ENCODE peak calls at places on chromosomes 12 and 14, in five cellular contexts. One of them, this sample, is unnamed. For H3K36me3, the result is how much of the 10 kb centered on the place peaks cover.

GRCh38 chr12:38465020-38465419 is 148.4 kb downstream of the ALG10B start:
- DNase-seq in pancreas: no peak
- DNase-seq in adrenal gland: no peak
- DNase-seq in HepG2: no peak
- DNase-seq in DND-41: no peak
- DNase-seq in this sample: no peak

GRCh38 chr12:66190519-66191406 is 1.7 kb downstream of the IRAK3 start:
- DNase-seq in DND-41: no peak
- DNase-seq in HepG2: no peak
- DNase-seq in adrenal gland: no peak
- DNase-seq in pancreas: no peak
- DNase-seq in this sample: peak

GRCh38 chr14:104800600-104801283 is at the start of gene ZBTB42:
- DNase-seq in pancreas: peak
- DNase-seq in HepG2: peak
- DNase-seq in DND-41: peak
- DNase-seq in adrenal gland: peak
- DNase-seq in this sample: peak

GRCh38 chr12:26473291-26473690 is 277.9 kb downstream of the SSPN start:
- DNase-seq in pancreas: no peak
- DNase-seq in HepG2: no peak
- DNase-seq in DND-41: no peak
- DNase-seq in adrenal gland: no peak
- DNase-seq in this sample: peak

GRCh38 chr12:114213055-114213561 is 192.8 kb downstream of the TBX5 start:
- DNase-seq in HepG2: no peak
- DNase-seq in pancreas: no peak
- DNase-seq in adrenal gland: no peak
- DNase-seq in DND-41: no peak
- DNase-seq in this sample: no peak

GRCh38 chr12:58372298-58372697 is 430.9 kb downstream of the ATP23 start:
- DNase-seq in DND-41: no peak
- DNase-seq in pancreas: no peak
- DNase-seq in adrenal gland: no peak
- DNase-seq in HepG2: no peak
- DNase-seq in this sample: no peak

GRCh38 chr14:50335389-50335788 is 23.3 kb downstream of the DMAC2L start:
- DNase-seq in HepG2: peak
- DNase-seq in adrenal gland: peak
- DNase-seq in pancreas: no peak
- DNase-seq in DND-41: no peak
- DNase-seq in this sample: no peak

GRCh38 chr12:47988073-47989022 is 15.9 kb downstream of the COL2A1 start:
- DNase-seq in DND-41: no peak
- DNase-seq in HepG2: no peak
- DNase-seq in pancreas: no peak
- DNase-seq in adrenal gland: no peak
- DNase-seq in this sample: no peak

GRCh38 chr14:103690332-103690731 is 24.9 kb downstream of the XRCC3 start:
- DNase-seq in pancreas: no peak
- DNase-seq in HepG2: no peak
- DNase-seq in DND-41: no peak
- DNase-seq in adrenal gland: no peak
- DNase-seq in this sample: no peak

GRCh38 chr14:24246765-24247212 is 4.4 kb upstream of the TINF2 start:
- DNase-seq in pancreas: peak
- DNase-seq in HepG2: no peak
- DNase-seq in DND-41: no peak
- DNase-seq in adrenal gland: no peak
- DNase-seq in this sample: no peak

GRCh38 chr12:54437243-54437642 is 18.2 kb upstream of the ITGA5 start:
- DNase-seq in adrenal gland: no peak
- DNase-seq in HepG2: no peak
- DNase-seq in pancreas: no peak
- DNase-seq in DND-41: no peak
- DNase-seq in this sample: no peak

GRCh38 chr14:51479584-51480305 is 172.0 kb upstream of the FRMD6 start:
- DNase-seq in HepG2: no peak
- DNase-seq in adrenal gland: no peak
- DNase-seq in DND-41: no peak
- DNase-seq in pancreas: no peak
- DNase-seq in this sample: no peak

GRCh38 chr14:80237142-80237541 is 25.8 kb upstream of the DIO2 start:
- DNase-seq in pancreas: no peak
- DNase-seq in DND-41: no peak
- DNase-seq in HepG2: no peak
- DNase-seq in adrenal gland: no peak
- DNase-seq in this sample: no peak

GRCh38 chr12:6323340-6323994 is 13.0 kb downstream of the PLEKHG6 start:
- DNase-seq in HepG2: peak
- DNase-seq in pancreas: no peak
- DNase-seq in adrenal gland: peak
- DNase-seq in DND-41: peak
- DNase-seq in this sample: peak

GRCh38 chr12:126191037-126191891 is 1126.0 kb downstream of the AACS start:
- DNase-seq in adrenal gland: no peak
- DNase-seq in HepG2: no peak
- DNase-seq in pancreas: peak
- DNase-seq in DND-41: no peak
- DNase-seq in this sample: no peak

GRCh38 chr14:69153848-69154208 is 909 bp upstream of the DCAF5 start:
- DNase-seq in HepG2: peak
- DNase-seq in DND-41: no peak
- DNase-seq in pancreas: peak
- DNase-seq in adrenal gland: peak
- DNase-seq in this sample: peak

GRCh38 chr14:102738373-102739189 is 38.7 kb upstream of the TRAF3 start:
- DNase-seq in DND-41: no peak
- DNase-seq in adrenal gland: no peak
- DNase-seq in HepG2: no peak
- DNase-seq in pancreas: no peak
- DNase-seq in this sample: no peak

GRCh38 chr14:85532981-85533820 is 3.3 kb downstream of the FLRT2 start:
- DNase-seq in pancreas: peak
- DNase-seq in HepG2: no peak
- DNase-seq in adrenal gland: peak
- DNase-seq in DND-41: no peak
- DNase-seq in this sample: no peak

GRCh38 chr12:21850419-21850818 is 75.9 kb upstream of the KCNJ8 start:
- DNase-seq in adrenal gland: no peak
- DNase-seq in HepG2: no peak
- DNase-seq in DND-41: no peak
- DNase-seq in pancreas: no peak
- DNase-seq in this sample: no peak

GRCh38 chr14:22489247-22489551 is 99.8 kb downstream of the DAD1 start:
- DNase-seq in adrenal gland: no peak
- DNase-seq in DND-41: no peak
- DNase-seq in HepG2: no peak
- DNase-seq in pancreas: no peak
- DNase-seq in this sample: no peak

GRCh38 chr14:92692822-92693226 is 55.6 kb downstream of the LGMN start:
- DNase-seq in DND-41: peak
- DNase-seq in adrenal gland: peak
- DNase-seq in HepG2: no peak
- DNase-seq in pancreas: peak
- DNase-seq in this sample: no peak

DNA sequence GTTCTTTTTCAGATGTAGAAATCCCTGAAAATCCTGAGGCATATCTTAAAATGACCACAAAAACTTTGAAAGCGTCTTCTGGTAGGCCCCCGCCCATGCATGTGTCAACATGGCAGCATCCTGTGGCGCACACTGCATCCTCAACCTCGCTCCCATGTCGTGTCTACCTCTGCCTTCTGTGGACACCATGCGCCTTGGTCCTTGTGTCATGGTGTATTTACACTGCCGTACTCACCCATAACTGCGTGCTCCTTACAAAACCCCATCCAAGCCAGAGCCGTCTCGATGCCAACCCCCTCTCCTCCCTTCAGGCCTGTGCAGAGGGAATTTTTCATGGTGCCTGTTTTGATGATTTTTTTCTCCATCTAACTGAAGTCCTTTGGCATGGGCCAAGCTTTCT is 78.9 kb downstream of the ESR2 start:
- DNase-seq in HepG2: no peak
- DNase-seq in adrenal gland: no peak
- DNase-seq in DND-41: no peak
- DNase-seq in pancreas: no peak
- DNase-seq in this sample: no peak
- H3K4me3 ChIP-seq in HepG2: no peak
- H3K4me3 ChIP-seq in adrenal gland: no peak
- H3K4me3 ChIP-seq in DND-41: no peak
- H3K4me3 ChIP-seq in pancreas: no peak
- H3K4me3 ChIP-seq in this sample: peak

DNA sequence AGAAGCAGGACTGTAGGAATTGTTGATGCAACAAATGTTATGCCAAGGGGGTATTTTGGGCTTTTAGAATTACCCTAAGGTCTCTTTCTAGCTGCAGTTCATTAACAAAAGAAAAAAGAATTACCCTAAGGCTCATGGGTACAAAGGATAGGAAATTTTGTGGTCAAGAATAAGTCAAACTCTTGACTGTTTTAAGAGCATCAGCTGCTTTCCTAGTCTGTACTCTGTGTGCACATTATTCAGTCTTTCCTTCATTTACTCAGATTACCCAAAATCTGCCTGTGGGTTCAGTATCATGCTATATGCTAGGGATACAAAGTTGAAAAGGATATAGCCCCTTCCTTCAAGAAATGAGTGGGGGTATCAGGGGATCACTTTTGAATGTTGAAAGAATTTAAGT is 36.5 kb upstream of the CCDC88C start:
- DNase-seq in adrenal gland: no peak
- DNase-seq in HepG2: no peak
- DNase-seq in pancreas: no peak
- DNase-seq in DND-41: no peak
- DNase-seq in this sample: no peak
- H3K36me3 ChIP-seq in adrenal gland: under half
- H3K36me3 ChIP-seq in HepG2: under half
- H3K36me3 ChIP-seq in pancreas: under half
- H3K36me3 ChIP-seq in DND-41: under half
- H3K36me3 ChIP-seq in this sample: under half

DNA sequence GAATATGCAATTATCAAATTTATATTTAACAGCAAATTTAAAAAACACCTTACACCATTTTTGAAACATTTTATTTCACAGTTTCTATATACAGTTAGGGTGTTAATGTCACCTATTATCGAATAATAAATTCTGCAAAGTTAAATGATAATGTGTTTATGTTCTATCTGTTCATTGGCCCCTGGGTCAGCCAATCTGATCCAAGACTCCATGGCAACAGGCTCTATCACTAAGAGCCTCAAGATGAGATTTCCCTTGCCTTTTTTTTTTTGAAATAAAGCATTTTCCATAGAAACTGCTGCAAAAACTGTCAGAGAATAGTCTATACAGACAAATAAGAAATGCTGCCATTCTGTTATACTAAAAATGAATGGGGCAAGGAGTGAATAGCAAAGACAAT is 83.2 kb upstream of the STAC3 start:
- DNase-seq in HepG2: no peak
- DNase-seq in DND-41: no peak
- DNase-seq in pancreas: no peak
- DNase-seq in adrenal gland: no peak
- DNase-seq in this sample: no peak
- H3K4me3 ChIP-seq in HepG2: no peak
- H3K4me3 ChIP-seq in DND-41: no peak
- H3K4me3 ChIP-seq in pancreas: no peak
- H3K4me3 ChIP-seq in adrenal gland: no peak
- H3K4me3 ChIP-seq in this sample: no peak

GRCh38 chr12:94730846-94731245 is 80.5 kb upstream of the TMCC3 start:
- DNase-seq in pancreas: no peak
- DNase-seq in DND-41: no peak
- DNase-seq in HepG2: no peak
- DNase-seq in adrenal gland: no peak
- DNase-seq in this sample: no peak
- H3K36me3 ChIP-seq in pancreas: under half
- H3K36me3 ChIP-seq in DND-41: under half
- H3K36me3 ChIP-seq in HepG2: under half
- H3K36me3 ChIP-seq in adrenal gland: under half
- H3K36me3 ChIP-seq in this sample: under half

GRCh38 chr12:128339669-128340068 is 72.7 kb downstream of the TMEM132C start:
- DNase-seq in HepG2: no peak
- DNase-seq in pancreas: no peak
- DNase-seq in DND-41: no peak
- DNase-seq in adrenal gland: no peak
- DNase-seq in this sample: no peak

GRCh38 chr12:128336506-128336905 is 69.5 kb downstream of the TMEM132C start:
- DNase-seq in adrenal gland: no peak
- DNase-seq in pancreas: no peak
- DNase-seq in HepG2: no peak
- DNase-seq in DND-41: no peak
- DNase-seq in this sample: no peak

GRCh38 chr12:128337456-128338160 is 70.6 kb downstream of the TMEM132C start:
- DNase-seq in DND-41: no peak
- DNase-seq in HepG2: no peak
- DNase-seq in pancreas: no peak
- DNase-seq in adrenal gland: no peak
- DNase-seq in this sample: no peak

GRCh38 chr12:128338344-128338743 is 71.4 kb downstream of the TMEM132C start:
- DNase-seq in DND-41: no peak
- DNase-seq in pancreas: no peak
- DNase-seq in adrenal gland: no peak
- DNase-seq in HepG2: no peak
- DNase-seq in this sample: no peak

GRCh38 chr12:128339121-128339520 is 72.2 kb downstream of the TMEM132C start:
- DNase-seq in HepG2: no peak
- DNase-seq in DND-41: no peak
- DNase-seq in pancreas: no peak
- DNase-seq in adrenal gland: no peak
- DNase-seq in this sample: no peak
- H3K4me3 ChIP-seq in HepG2: no peak
- H3K4me3 ChIP-seq in DND-41: no peak
- H3K4me3 ChIP-seq in pancreas: no peak
- H3K4me3 ChIP-seq in adrenal gland: no peak
- H3K4me3 ChIP-seq in this sample: no peak

GRCh38 chr12:121439715-121440114 is 39.8 kb downstream of the RNF34 start:
- DNase-seq in HepG2: no peak
- DNase-seq in adrenal gland: no peak
- DNase-seq in pancreas: no peak
- DNase-seq in DND-41: no peak
- DNase-seq in this sample: no peak
- H3K36me3 ChIP-seq in HepG2: half or more
- H3K36me3 ChIP-seq in adrenal gland: under half
- H3K36me3 ChIP-seq in pancreas: under half
- H3K36me3 ChIP-seq in DND-41: half or more
- H3K36me3 ChIP-seq in this sample: under half

This sample was measured in Karpas-422.